ENCODE peak calls at places on chromosomes 3 and 15, in five cellular contexts. Z, Q, N, J and L are unnamed samples.

GRCh38 chr3:125207949-125208568 is 4.5 kb downstream of the SLC12A8 start:
- DNase-seq in Z (no peak), Q (no peak), N (no peak), J (no peak), L (no peak)

GRCh38 chr3:63429905-63430304 is 151.8 kb downstream of the SYNPR start:
- DNase-seq in Z (no peak), Q (no peak), N (no peak), J (no peak), L (no peak)

GRCh38 chr15:39919740-39920509 is at the start of gene GPR176:
- DNase-seq in Z (no peak), Q (no peak), N (no peak), J (no peak), L (peak)

GRCh38 chr3:109098245-109098644 is 19.7 kb downstream of the MORC1 start:
- DNase-seq in Z (no peak), Q (no peak), N (peak), J (peak), L (no peak)

GRCh38 chr3:112561085-112561692 is 573 bp downstream of the ATG3 start:
- DNase-seq in Z (no peak), Q (peak), N (peak), J (peak), L (peak)

GRCh38 chr3:148077318-148077923 is 620.3 kb upstream of the AGTR1 start:
- DNase-seq in Z (no peak), Q (no peak), N (peak), J (no peak), L (no peak)

GRCh38 chr3:44242716-44243115 is 1.0 kb downstream of the TOPAZ1 start:
- DNase-seq in Z (no peak), Q (no peak), N (no peak), J (no peak), L (no peak)

GRCh38 chr3:114496466-114496865 is 202.6 kb downstream of the TIGIT start:
- DNase-seq in Z (no peak), Q (no peak), N (no peak), J (no peak), L (no peak)

GRCh38 chr15:80367094-80367493 is 37.1 kb upstream of the ARNT2 start:
- DNase-seq in Z (peak), Q (no peak), N (peak), J (peak), L (peak)

GRCh38 chr3:55683666-55684270 is 196.7 kb upstream of the WNT5A start:
- DNase-seq in Z (no peak), Q (no peak), N (no peak), J (no peak), L (no peak)

GRCh38 chr15:81163961-81164800 is 30.1 kb downstream of the CFAP161 start:
- DNase-seq in Z (no peak), Q (no peak), N (no peak), J (peak), L (no peak)

GRCh38 chr3:38007754-38008090 is 17.1 kb downstream of the VILL start:
- DNase-seq in Z (no peak), Q (no peak), N (no peak), J (no peak), L (no peak)

GRCh38 chr3:184874709-184875644 is 63.0 kb downstream of the VPS8 start:
- DNase-seq in Z (no peak), Q (no peak), N (peak), J (peak), L (peak)

GRCh38 chr3:126287536-126288181 is 69.5 kb downstream of the KLF15 start:
- DNase-seq in Z (peak), Q (no peak), N (peak), J (no peak), L (peak)

GRCh38 chr3:115975796-115976195 is 352.5 kb downstream of the GAP43 start:
- DNase-seq in Z (no peak), Q (no peak), N (no peak), J (no peak), L (no peak)

GRCh38 chr3:152458725-152459515 is 190.2 kb downstream of the MBNL1 start:
- DNase-seq in Z (no peak), Q (no peak), N (no peak), J (no peak), L (no peak)

GRCh38 chr3:58386966-58387365 is 46.7 kb downstream of the PDHB start:
- DNase-seq in Z (no peak), Q (no peak), N (no peak), J (no peak), L (no peak)

GRCh38 chr3:63067999-63068645 is 192.9 kb upstream of the CADPS start:
- DNase-seq in Z (no peak), Q (no peak), N (peak), J (peak), L (no peak)

GRCh38 chr3:187678869-187679268 is 8.7 kb upstream of the SST start:
- DNase-seq in Z (no peak), Q (no peak), N (peak), J (peak), L (peak)

GRCh38 chr15:36757189-36757814 is 177.9 kb downstream of the CDIN1 start:
- DNase-seq in Z (no peak), Q (no peak), N (no peak), J (no peak), L (no peak)

GRCh38 chr3:123286308-123287023 is 84.7 kb downstream of the SEC22A start:
- DNase-seq in Z (peak), Q (no peak), N (peak), J (peak), L (peak)

GRCh38 chr15:34001536-34001935 is 33.2 kb downstream of the CHRM5 start:
- DNase-seq in Z (no peak), Q (no peak), N (no peak), J (no peak), L (no peak)

GRCh38 chr3:150371741-150372254 is 36.3 kb upstream of the TSC22D2 start:
- DNase-seq in Z (no peak), Q (no peak), N (peak), J (peak), L (no peak)

GRCh38 chr3:58117561-58118305 is 93.0 kb downstream of the DNASE1L3 start:
- DNase-seq in Z (no peak), Q (no peak), N (no peak), J (no peak), L (no peak)

GRCh38 chr3:193959861-193960260 is 176.1 kb upstream of the HES1 start:
- DNase-seq in Z (no peak), Q (no peak), N (no peak), J (no peak), L (no peak)

GRCh38 chr3:98602078-98602678 is 8.8 kb upstream of the CPOX start:
- DNase-seq in Z (no peak), Q (peak), N (peak), J (peak), L (peak)

GRCh38 chr15:65414841-65415621 is 7.7 kb downstream of the IGDCC4 start:
- DNase-seq in Z (peak), Q (no peak), N (peak), J (no peak), L (no peak)

GRCh38 chr3:58009026-58009748 is 965 bp downstream of the FLNB start:
- DNase-seq in Z (no peak), Q (no peak), N (no peak), J (peak), L (peak)

GRCh38 chr3:152348436-152349177 is 79.9 kb downstream of the MBNL1 start:
- DNase-seq in Z (no peak), Q (no peak), N (no peak), J (no peak), L (no peak)

GRCh38 chr3:171753665-171754408 is 56.4 kb downstream of the PLD1 start:
- DNase-seq in Z (no peak), Q (no peak), N (no peak), J (no peak), L (no peak)

GRCh38 chr3:42839616-42840015 is 30.4 kb downstream of the ACKR2 start:
- DNase-seq in Z (no peak), Q (peak), N (peak), J (peak), L (peak)

GRCh38 chr3:188635258-188636038 is 481.5 kb downstream of the LPP start:
- DNase-seq in Z (no peak), Q (no peak), N (no peak), J (no peak), L (no peak)

GRCh38 chr3:186413615-186414415 is 51.8 kb upstream of the DGKG start:
- DNase-seq in Z (peak), Q (peak), N (no peak), J (no peak), L (peak)

GRCh38 chr3:149968216-149968615 is 2.5 kb downstream of the PFN2 start:
- DNase-seq in Z (no peak), Q (no peak), N (no peak), J (no peak), L (no peak)

GRCh38 chr15:74956648-74957300 is at the start of gene RPP25:
- DNase-seq in Z (no peak), Q (no peak), N (peak), J (peak), L (peak)
- TF ChIP-seq USF2 in Z (no peak), Q (no peak), N (no peak), J (no peak), L (no peak)

GRCh38 chr3:180401226-180401625 is 200.7 kb upstream of the TTC14 start:
- DNase-seq in Z (no peak), Q (no peak), N (no peak), J (no peak), L (no peak)
- TF ChIP-seq SIN3A in Z (no peak), Q (no peak), N (no peak), J (no peak), L (no peak)

DNA sequence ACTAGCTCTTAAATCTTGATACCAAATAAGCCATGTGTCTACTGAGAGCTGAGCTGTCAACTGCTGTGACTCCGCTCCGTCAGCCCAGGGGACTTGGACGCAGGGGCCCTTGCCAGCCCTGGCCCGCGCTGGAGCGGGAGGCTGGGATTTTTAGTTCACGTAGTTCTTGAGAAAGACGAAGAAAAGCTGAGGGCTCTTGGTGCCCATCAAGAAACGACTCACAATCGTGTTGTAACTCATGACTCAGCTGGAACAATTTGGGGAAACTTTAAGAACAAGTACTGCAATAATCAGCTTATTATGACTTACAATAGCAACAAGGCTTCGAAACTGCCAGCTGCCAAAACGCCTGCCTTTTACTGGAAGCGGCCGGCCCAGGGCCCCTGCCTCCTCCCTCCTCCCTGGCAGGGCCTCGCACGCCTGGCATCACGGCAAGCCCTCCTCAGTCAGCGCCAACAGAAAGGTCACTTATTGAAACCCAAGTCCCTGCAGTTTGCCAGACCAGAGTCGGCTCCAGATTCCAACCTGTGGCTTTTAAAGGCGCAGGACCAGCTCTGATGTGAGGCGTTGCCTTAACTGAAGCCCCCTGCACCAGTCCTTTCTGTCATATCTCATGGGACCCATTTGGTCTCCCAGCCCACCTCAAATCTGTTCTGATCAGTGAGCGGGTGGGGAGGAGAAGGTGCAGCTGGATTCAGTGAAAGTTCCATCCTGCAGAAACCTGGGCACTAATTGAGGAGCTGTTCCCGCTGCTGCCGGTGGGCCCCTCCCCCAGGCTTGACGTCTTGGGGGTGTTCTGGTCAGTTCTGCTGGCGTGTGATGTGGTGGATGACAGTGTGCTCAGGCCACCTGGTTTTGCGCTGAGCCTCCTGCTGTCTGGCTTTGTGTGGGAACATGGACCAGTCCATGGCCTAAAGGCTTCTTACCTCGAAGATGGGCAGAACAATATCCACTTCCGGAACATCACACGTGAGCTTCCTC is 60.1 kb downstream of the RGMA start:
- DNase-seq in Z (no peak), Q (no peak), N (no peak), J (no peak), L (no peak)
- TF ChIP-seq USF2 in Z (no peak), Q (no peak), N (no peak), J (no peak), L (no peak)

GRCh38 chr15:66502491-66502890 is 2.2 kb downstream of the RPL4 start:
- DNase-seq in Z (no peak), Q (no peak), N (no peak), J (no peak), L (no peak)
- TF ChIP-seq SIN3A in Z (no peak), Q (no peak), N (no peak), J (no peak), L (no peak)

DNA sequence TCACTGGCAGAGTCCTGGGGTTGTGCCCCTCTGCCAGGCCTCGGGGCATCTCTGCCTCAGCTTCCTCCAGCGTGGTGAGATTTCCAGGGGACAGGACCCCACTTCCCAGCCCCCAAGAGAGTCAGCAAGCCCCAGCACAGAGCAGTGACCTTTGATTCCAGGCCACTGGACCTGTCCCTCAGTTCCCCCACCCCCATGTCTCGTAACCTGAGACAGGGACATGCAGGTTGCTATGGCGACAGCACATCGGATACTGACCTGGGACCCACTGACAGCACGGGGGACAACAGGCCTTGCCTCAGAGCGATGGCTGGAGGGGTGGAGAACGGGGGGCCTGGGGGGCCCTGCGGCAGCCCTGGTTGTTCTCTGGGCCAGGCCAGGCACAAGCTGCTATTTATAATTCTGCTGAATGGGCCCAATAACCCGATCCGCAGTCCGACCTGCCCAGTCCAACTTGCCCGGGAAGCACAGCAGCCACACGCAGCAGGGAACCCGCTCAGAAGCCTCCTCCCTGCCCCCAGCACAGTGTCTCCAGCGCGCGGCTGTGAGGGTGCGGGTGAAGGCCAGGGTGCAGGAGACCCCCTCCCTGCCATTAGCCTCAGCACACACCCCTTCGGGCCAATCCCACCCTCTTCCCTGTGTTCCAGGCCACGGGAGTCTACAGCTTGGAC is 34.6 kb downstream of the ATP2B2 start:
- DNase-seq in Z (no peak), Q (no peak), N (peak), J (no peak), L (peak)
- TF ChIP-seq USF2 in Z (no peak), Q (no peak), N (no peak), J (no peak), L (no peak)

GRCh38 chr3:191235331-191236314 is 36.6 kb downstream of the OSTN start:
- DNase-seq in Z (no peak), Q (peak), N (no peak), J (no peak), L (no peak)

GRCh38 chr3:191234216-191234615 is 35.2 kb downstream of the OSTN start:
- DNase-seq in Z (no peak), Q (no peak), N (no peak), J (no peak), L (no peak)

GRCh38 chr3:191237045-191237882 is 38.2 kb downstream of the OSTN start:
- DNase-seq in Z (no peak), Q (no peak), N (no peak), J (no peak), L (no peak)

GRCh38 chr3:191238321-191238817 is 39.3 kb downstream of the OSTN start:
- DNase-seq in Z (no peak), Q (no peak), N (peak), J (no peak), L (no peak)

GRCh38 chr3:191236635-191237034 is 37.6 kb downstream of the OSTN start:
- DNase-seq in Z (no peak), Q (no peak), N (no peak), J (no peak), L (no peak)
- TF ChIP-seq SIN3A in Z (no peak), Q (no peak), N (no peak), J (no peak), L (no peak)

GRCh38 chr15:86571873-86572272 is 492.2 kb downstream of the AGBL1 start:
- DNase-seq in Z (no peak), Q (no peak), N (no peak), J (no peak), L (peak)

GRCh38 chr15:86570738-86571137 is 491.1 kb downstream of the AGBL1 start:
- DNase-seq in Z (no peak), Q (no peak), N (no peak), J (no peak), L (no peak)

GRCh38 chr15:86568378-86568777 is 488.7 kb downstream of the AGBL1 start:
- DNase-seq in Z (no peak), Q (no peak), N (no peak), J (no peak), L (no peak)

GRCh38 chr15:86572368-86572841 is 492.7 kb downstream of the AGBL1 start:
- DNase-seq in Z (no peak), Q (no peak), N (no peak), J (no peak), L (peak)
- TF ChIP-seq USF2 in Z (no peak), Q (no peak), N (no peak), J (no peak), L (no peak)

GRCh38 chr3:10666621-10667020 is 149.4 kb upstream of the SLC6A11 start:
- DNase-seq in Z (no peak), Q (no peak), N (no peak), J (no peak), L (peak)
- TF ChIP-seq SIN3A in Z (no peak), Q (no peak), N (no peak), J (no peak), L (no peak)

GRCh38 chr3:139104062-139104461 is 59.4 kb upstream of the PRR23C start:
- DNase-seq in Z (no peak), Q (no peak), N (no peak), J (no peak), L (no peak)

GRCh38 chr3:139107424-139108252 is 62.9 kb upstream of the PRR23C start:
- DNase-seq in Z (no peak), Q (no peak), N (no peak), J (no peak), L (no peak)

GRCh38 chr3:139108253-139108969 is 63.7 kb upstream of the PRR23C start:
- DNase-seq in Z (no peak), Q (no peak), N (no peak), J (no peak), L (no peak)

GRCh38 chr3:139105154-139105702 is 60.5 kb upstream of the PRR23C start:
- DNase-seq in Z (no peak), Q (no peak), N (no peak), J (no peak), L (no peak)

DNA sequence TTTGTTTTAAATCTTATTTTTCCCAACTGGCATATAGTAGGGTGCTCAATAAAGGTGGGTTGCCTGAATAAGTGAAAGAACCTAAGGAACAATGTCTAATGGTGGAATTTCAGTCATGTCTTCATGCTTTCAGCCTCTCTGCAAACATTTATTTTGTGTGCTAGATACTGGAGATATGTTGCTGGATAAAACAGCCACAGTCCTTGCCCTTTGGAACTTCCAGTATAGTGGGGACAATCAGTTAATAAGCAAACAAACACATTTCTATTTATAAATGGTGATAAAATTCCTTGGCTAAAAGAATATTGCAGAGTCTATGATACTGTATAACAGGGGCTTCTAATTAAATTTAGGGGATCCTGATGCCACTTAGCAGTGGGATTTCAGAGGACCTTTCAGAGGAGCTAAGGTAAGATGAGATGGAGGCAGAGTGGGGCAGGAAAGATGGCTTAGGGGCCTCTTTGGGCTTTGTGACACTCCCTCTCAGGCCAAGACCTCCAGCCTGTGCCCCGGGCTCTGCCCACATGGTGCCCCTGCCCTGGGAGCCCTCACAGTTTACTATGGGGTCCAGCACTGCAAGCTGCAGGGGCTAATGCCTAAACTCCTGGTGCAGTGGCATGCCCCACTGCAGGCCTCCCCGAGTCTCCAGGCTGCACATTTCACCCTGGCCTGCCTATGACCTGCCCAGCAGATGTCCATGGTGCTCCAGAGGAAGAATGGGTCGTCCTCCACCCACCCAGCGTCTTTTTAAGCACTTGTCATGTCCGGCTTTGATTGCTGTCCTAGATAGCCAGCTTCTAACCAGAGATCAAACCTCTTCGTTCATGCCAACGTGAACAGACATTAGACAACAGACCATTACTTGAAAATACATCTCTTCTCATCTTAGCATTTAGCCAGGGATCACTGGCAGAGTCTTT is 61.6 kb upstream of the PRR23C start:
- DNase-seq in Z (no peak), Q (no peak), N (peak), J (no peak), L (no peak)
- TF ChIP-seq USF2 in Z (no peak), Q (no peak), N (no peak), J (no peak), L (no peak)

DNA sequence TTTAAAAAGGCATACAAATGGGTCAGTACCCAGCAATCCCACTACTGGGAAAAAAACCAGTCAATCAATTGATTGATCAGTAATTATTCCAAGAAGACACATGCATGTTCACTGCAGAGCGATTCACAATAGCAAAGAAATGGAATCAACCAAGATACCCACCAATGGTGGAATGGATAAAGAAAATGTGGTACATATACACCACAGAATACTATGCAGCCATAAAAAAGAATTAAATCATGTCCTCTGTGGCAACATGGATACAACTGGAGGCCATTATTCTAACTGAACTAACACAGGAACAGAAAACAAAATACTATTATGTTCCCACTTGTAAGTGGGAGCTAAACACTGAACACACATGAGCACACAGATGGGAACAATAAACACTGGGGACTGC is 103.1 kb downstream of the DLG1 start:
- DNase-seq in Z (no peak), Q (no peak), N (no peak), J (no peak), L (no peak)
- TF ChIP-seq SIN3A in Z (no peak), Q (no peak), N (no peak), J (no peak), L (no peak)